ENCODE peak calls at places on chromosomes 16 and 17, in nine cellular contexts. B, F, E, H, A, L, U, V and D are unnamed samples.

GRCh38 chr16:67781548-67781921 is 24.8 kb downstream of the RANBP10 start:
- DNase-seq in F (no peak), U (no peak), E (no peak), L (no peak), H (no peak), A (no peak), V (no peak), B (no peak), D (no peak)

GRCh38 chr17:42142371-42142896 is 12.4 kb downstream of the RAB5C start:
- DNase-seq in U (no peak), V (no peak), E (peak), F (peak), A (no peak), B (no peak), H (no peak), L (no peak), D (no peak)

GRCh38 chr17:7476951-7477350 is 2.5 kb downstream of the ZBTB4 start:
- DNase-seq in V (no peak), U (no peak), B (no peak), H (no peak), A (no peak), L (no peak), F (no peak), E (no peak), D (no peak)

GRCh38 chr16:71467810-71468209 is 5.8 kb upstream of the ZNF23 start:
- DNase-seq in E (peak), L (no peak), U (no peak), H (no peak), F (peak), A (no peak), B (no peak), V (no peak), D (no peak)

GRCh38 chr16:10646228-10646580 is 48.5 kb downstream of the TEKT5 start:
- DNase-seq in E (no peak), L (no peak), B (no peak), H (no peak), V (no peak), F (no peak), A (no peak), U (no peak), D (no peak)

GRCh38 chr17:15404116-15404730 is 62.8 kb upstream of the TEKT3 start:
- DNase-seq in B (no peak), A (no peak), U (no peak), L (no peak), V (no peak), E (peak), H (no peak), F (no peak), D (no peak)

GRCh38 chr17:50129946-50130777 is at the start of gene SAMD14:
- DNase-seq in V (no peak), L (no peak), B (no peak), E (no peak), A (no peak), H (peak), U (no peak), F (no peak), D (no peak)

GRCh38 chr16:30924086-30924714 is 828 bp downstream of the FBXL19 start:
- DNase-seq in V (peak), H (no peak), U (peak), A (no peak), B (no peak), L (no peak), E (no peak), F (peak), D (no peak)

GRCh38 chr17:3765981-3766380 is 35.0 kb downstream of the ITGAE start:
- DNase-seq in H (no peak), U (no peak), V (no peak), L (no peak), B (no peak), E (no peak), A (no peak), F (no peak), D (no peak)

GRCh38 chr16:83781-84615 is 6.0 kb downstream of the MPG start:
- DNase-seq in L (no peak), U (no peak), A (no peak), H (no peak), E (peak), F (no peak), V (no peak), B (no peak), D (no peak)

GRCh38 chr16:20002936-20003335 is 70.8 kb downstream of the GPR139 start:
- DNase-seq in U (no peak), B (no peak), A (no peak), V (no peak), E (no peak), L (no peak), F (no peak), H (no peak), D (no peak)

GRCh38 chr17:62135742-62136141 is 70.7 kb upstream of the MED13 start:
- DNase-seq in B (no peak), H (no peak), U (no peak), L (no peak), F (no peak), E (no peak), V (no peak), A (no peak), D (no peak)

GRCh38 chr17:32281011-32281451 is 15.4 kb downstream of the RHBDL3 start:
- DNase-seq in F (no peak), E (no peak), H (no peak), L (no peak), B (no peak), V (peak), A (no peak), U (peak), D (no peak)

GRCh38 chr16:23948949-23949392 is 113.2 kb downstream of the PRKCB start:
- DNase-seq in A (no peak), H (no peak), F (no peak), L (no peak), U (no peak), B (no peak), V (no peak), E (no peak), D (no peak)

GRCh38 chr16:71794018-71794417 is 14.6 kb downstream of the AP1G1 start:
- DNase-seq in U (no peak), B (no peak), V (no peak), L (no peak), F (no peak), A (no peak), E (no peak), H (no peak), D (no peak)

GRCh38 chr16:12260647-12261262 is 284.2 kb downstream of the SNX29 start:
- DNase-seq in L (no peak), B (no peak), E (no peak), U (no peak), F (peak), A (no peak), H (peak), V (no peak), D (no peak)

GRCh38 chr16:70508752-70509151 is 14.6 kb downstream of the COG4 start:
- DNase-seq in L (no peak), F (no peak), B (no peak), V (no peak), E (no peak), A (no peak), H (no peak), U (no peak), D (no peak)

GRCh38 chr17:63249256-63250006 is 196.7 kb downstream of the CYB561 start:
- DNase-seq in F (no peak), V (no peak), E (peak), U (no peak), H (no peak), B (no peak), L (no peak), A (no peak), D (no peak)

GRCh38 chr17:82789051-82789592 is 37.3 kb downstream of the TBCD start:
- DNase-seq in H (no peak), F (no peak), U (no peak), E (no peak), L (no peak), A (no peak), V (no peak), B (no peak), D (no peak)

GRCh38 chr16:72908362-72908838 is 139.5 kb downstream of the ZFHX3 start:
- DNase-seq in L (no peak), A (no peak), V (no peak), B (no peak), H (no peak), E (no peak), U (no peak), F (no peak), D (no peak)

GRCh38 chr17:82085931-82086764 is 11.9 kb downstream of the FASN start:
- DNase-seq in L (no peak), A (no peak), F (no peak), H (no peak), B (no peak), U (no peak), V (no peak), E (no peak), D (no peak)

GRCh38 chr17:5699789-5700188 is 115.5 kb upstream of the NLRP1 start:
- DNase-seq in V (no peak), B (no peak), E (no peak), A (no peak), H (no peak), L (no peak), U (no peak), F (no peak), D (no peak)

GRCh38 chr17:31724619-31725018 is 134.4 kb downstream of the COPRS start:
- DNase-seq in E (peak), U (no peak), L (no peak), B (no peak), A (no peak), F (no peak), H (no peak), V (no peak), D (no peak)

GRCh38 chr17:50146927-50147640 is 3.4 kb downstream of the PPP1R9B start:
- DNase-seq in H (no peak), V (no peak), E (no peak), F (no peak), A (no peak), L (peak), B (no peak), U (no peak), D (no peak)

GRCh38 chr17:73616120-73616872 is 27.9 kb downstream of the SDK2 start:
- DNase-seq in A (no peak), V (no peak), H (no peak), B (no peak), F (peak), E (no peak), U (no peak), L (no peak), D (no peak)

GRCh38 chr16:74053784-74054306 is 242.8 kb upstream of the PSMD7 start:
- DNase-seq in F (peak), H (no peak), B (no peak), A (no peak), V (no peak), U (no peak), E (no peak), L (no peak), D (no peak)

GRCh38 chr16:25912321-25912720 is 220.6 kb downstream of the HS3ST4 start:
- DNase-seq in F (no peak), V (no peak), L (no peak), E (no peak), H (no peak), A (no peak), U (no peak), B (no peak), D (no peak)

GRCh38 chr17:43740541-43740940 is 18.1 kb downstream of the SOST start:
- DNase-seq in F (no peak), U (no peak), L (no peak), H (no peak), V (no peak), E (peak), A (no peak), B (no peak), D (no peak)

GRCh38 chr17:77848257-77848656 is 110.2 kb upstream of the TNRC6C start:
- DNase-seq in U (no peak), E (no peak), A (no peak), F (no peak), V (no peak), L (no peak), H (no peak), B (no peak), D (peak)

GRCh38 chr16:89303604-89304003 is 86.1 kb downstream of the ZNF778 start:
- DNase-seq in A (no peak), L (no peak), V (no peak), U (no peak), H (no peak), F (no peak), B (no peak), E (no peak), D (peak)

GRCh38 chr16:67454852-67455251 is 23.9 kb downstream of the HSD11B2 start:
- DNase-seq in L (no peak), A (no peak), U (no peak), B (no peak), H (no peak), E (no peak), F (no peak), V (no peak), D (no peak)

GRCh38 chr16:14564323-14564722 is 65.7 kb downstream of the PARN start:
- DNase-seq in A (no peak), B (no peak), V (no peak), F (no peak), H (no peak), E (no peak), L (peak), U (no peak), D (no peak)

GRCh38 chr17:42573095-42573494 is 4.4 kb downstream of the PSMC3IP start:
- DNase-seq in E (no peak), B (no peak), L (peak), H (no peak), F (no peak), A (no peak), U (no peak), V (no peak), D (no peak)

GRCh38 chr17:30332057-30332542 is 1.8 kb downstream of the TMIGD1 start:
- DNase-seq in V (no peak), H (no peak), U (no peak), L (no peak), B (no peak), F (no peak), A (no peak), E (peak), D (no peak)

GRCh38 chr16:71421911-71422310 is 19.9 kb downstream of the TLE7 start:
- DNase-seq in E (no peak), V (no peak), A (no peak), F (peak), L (no peak), B (no peak), H (peak), U (no peak), D (no peak)

GRCh38 chr17:58332720-58333395 is 4.3 kb upstream of the TSPOAP1 start:
- DNase-seq in B (no peak), U (no peak), H (no peak), E (no peak), A (no peak), F (no peak), V (no peak), L (peak), D (no peak)

GRCh38 chr17:13807103-13807502 is 205.4 kb upstream of the HS3ST3A1 start:
- DNase-seq in E (no peak), A (no peak), B (no peak), U (no peak), L (no peak), V (no peak), F (no peak), H (no peak), D (no peak)

GRCh38 chr16:21283521-21284289 is 5.6 kb upstream of the CRYM start:
- DNase-seq in A (no peak), V (peak), B (no peak), U (peak), H (peak), L (peak), F (peak), E (peak), D (no peak)
- H3K4me3 ChIP-seq in A (peak), V (peak), B (peak), U (peak), H (peak), L (peak), F (peak), E (peak), D (peak)

GRCh38 chr16:29812754-29813643 is 1.0 kb downstream of the PRRT2 start:
- DNase-seq in E (no peak), U (no peak), A (no peak), B (no peak), H (no peak), V (no peak), F (no peak), L (no peak), D (no peak)
- H3K27ac ChIP-seq in E (no peak), U (peak), A (peak), B (peak), H (no peak), V (peak), F (no peak), L (peak), D (peak)

DNA sequence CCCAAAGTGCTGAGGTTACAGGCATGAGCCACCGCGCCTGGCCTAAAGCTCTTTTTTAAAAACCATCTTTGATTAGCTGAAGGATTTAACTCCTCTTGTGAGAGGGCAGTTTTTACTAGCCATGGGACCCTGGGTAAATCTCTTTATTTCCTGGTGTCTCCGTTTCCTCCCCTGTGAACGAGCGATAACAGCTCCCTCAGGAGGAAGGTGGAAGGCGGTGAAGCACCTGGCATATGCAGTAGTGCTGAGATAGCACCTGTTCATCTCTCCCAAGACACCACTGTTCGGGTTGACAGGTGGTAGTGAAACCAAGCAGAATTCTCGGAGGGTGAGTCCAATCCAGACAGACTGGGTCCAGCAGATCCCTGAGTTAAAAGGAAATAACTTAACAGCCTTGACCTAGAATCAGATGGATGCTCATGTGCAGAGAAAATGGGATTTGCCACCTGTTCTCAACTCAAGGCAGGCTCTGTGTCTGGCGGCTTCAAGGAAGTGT is 86.2 kb downstream of the CRISPLD2 start:
- DNase-seq in U (no peak), H (no peak), B (no peak), F (no peak), L (no peak), V (no peak), E (no peak), A (no peak), D (no peak)
- TF ChIP-seq CTCF in U (no peak), H (no peak), B (no peak), F (no peak), L (no peak), V (no peak), E (no peak), A (no peak), D (no peak)

GRCh38 chr16:64065523-64065922 is 1056.3 kb downstream of the CDH11 start:
- DNase-seq in H (no peak), U (no peak), A (no peak), E (no peak), V (no peak), L (no peak), B (no peak), F (no peak), D (no peak)
- H3K4me3 ChIP-seq in H (no peak), U (no peak), A (no peak), E (no peak), V (no peak), L (no peak), B (no peak), F (no peak), D (no peak)